ENCODE peak calls at places on chromosomes 16 and 17, in eight cellular contexts. W, J, S, T, C, Z, U and Q are unnamed samples.

GRCh38 chr16:11497851-11498289 is 88.8 kb downstream of the LITAF start:
- DNase-seq in T (no peak), W (peak; percentile 66), Z (peak; percentile 76), U (no peak), J (no peak), C (no peak), S (no peak), Q (peak; percentile 38)

GRCh38 chr16:48117217-48118105 is 38.3 kb downstream of the ABCC12 start:
- DNase-seq in W (peak; percentile 62), C (peak; percentile 91), J (peak; percentile 41), S (no peak), U (peak; percentile 56), Z (peak; percentile 49), T (peak; percentile 3), Q (no peak)

GRCh38 chr16:22668318-22668717 is 145.6 kb upstream of the HS3ST2 start:
- DNase-seq in C (no peak), J (no peak), W (no peak), S (no peak), U (no peak), T (no peak), Z (no peak), Q (no peak)

GRCh38 chr16:85924675-85925074 is 25.7 kb downstream of the IRF8 start:
- DNase-seq in W (peak; percentile 38), J (peak; percentile 44), C (no peak), S (no peak), Z (peak; percentile 54), U (no peak), T (peak; percentile 15), Q (no peak)

GRCh38 chr17:75084039-75084660 is 3.6 kb upstream of the SLC16A5 start:
- DNase-seq in W (peak; percentile 32), J (no peak), S (no peak), U (no peak), Z (no peak), T (peak; percentile 99), C (no peak), Q (no peak)

GRCh38 chr16:1932050-1933028 is 10.7 kb downstream of the MSRB1 start:
- DNase-seq in S (no peak), C (no peak), T (no peak), U (no peak), W (no peak), J (no peak), Z (peak; percentile 10), Q (no peak)

GRCh38 chr17:15660077-15660476 is 24.0 kb downstream of the TRIM16 start:
- DNase-seq in T (no peak), U (no peak), J (no peak), Z (no peak), C (no peak), S (no peak), W (no peak), Q (no peak)

GRCh38 chr17:75869282-75870141 is 8.9 kb downstream of the TRIM47 start:
- DNase-seq in C (no peak), S (peak; percentile 61), U (no peak), J (peak; percentile 63), W (peak; percentile 75), T (peak; percentile 86), Z (peak; percentile 50), Q (no peak)

GRCh38 chr17:69284646-69285045 is 42.3 kb downstream of the ABCA5 start:
- DNase-seq in J (no peak), T (no peak), Z (no peak), U (no peak), C (no peak), W (no peak), S (no peak), Q (no peak)

GRCh38 chr16:47848481-47849109 is 307.2 kb downstream of the ABCC12 start:
- DNase-seq in J (peak; percentile 37), W (peak; percentile 57), S (no peak), T (no peak), U (no peak), Z (peak; percentile 86), C (no peak), Q (no peak)

GRCh38 chr17:62644487-62645173 is 17.2 kb downstream of the MRC2 start:
- DNase-seq in W (no peak), S (no peak), J (no peak), C (no peak), T (no peak), U (no peak), Z (no peak), Q (no peak)

GRCh38 chr16:81894592-81894991 is 115.5 kb downstream of the PLCG2 start:
- DNase-seq in C (no peak), Z (no peak), W (no peak), S (no peak), J (no peak), T (no peak), U (no peak), Q (no peak)

GRCh38 chr17:50274142-50274944 is at the start of gene TMEM92:
- DNase-seq in C (peak; percentile 83), U (peak; percentile 25), J (no peak), S (no peak), W (no peak), Z (no peak), T (no peak), Q (no peak)

GRCh38 chr17:79057727-79058400 is 16.8 kb upstream of the ENGASE start:
- DNase-seq in U (no peak), S (no peak), C (no peak), T (no peak), J (no peak), Z (no peak), W (no peak), Q (no peak)

GRCh38 chr16:19882641-19883040 is 2.0 kb downstream of the GPRC5B start:
- DNase-seq in S (no peak), W (no peak), T (no peak), J (no peak), Z (no peak), U (no peak), C (no peak), Q (no peak)

GRCh38 chr17:28545141-28545503 is 7.3 kb downstream of the UNC119 start:
- DNase-seq in S (no peak), U (no peak), J (no peak), C (no peak), T (no peak), Z (no peak), W (no peak), Q (no peak)